ENCODE peak calls at places on chromosome 6, in nine cellular contexts. One of them, this sample, is unnamed.

GRCh38 chr6:2108700-2109306 is 136.6 kb downstream of the GMDS start:
- DNase-seq in suprapubic skin: no peak
- DNase-seq in astrocyte of the cerebellum: no peak
- DNase-seq in dorsolateral prefrontal cortex: no peak
- DNase-seq in D721Med: no peak
- DNase-seq in endothelial cell: no peak
- DNase-seq in AG04450: no peak
- DNase-seq in progenitor cell of endocrine pancreas: no peak
- DNase-seq in stomach: no peak
- DNase-seq in this sample: no peak

GRCh38 chr6:156825475-156825874 is 48.3 kb downstream of the ARID1B start:
- DNase-seq in astrocyte of the cerebellum: no peak
- DNase-seq in dorsolateral prefrontal cortex: no peak
- DNase-seq in suprapubic skin: no peak
- DNase-seq in D721Med: no peak
- DNase-seq in endothelial cell: no peak
- DNase-seq in progenitor cell of endocrine pancreas: no peak
- DNase-seq in AG04450: no peak
- DNase-seq in stomach: no peak
- DNase-seq in this sample: no peak

GRCh38 chr6:166715065-166715464 is 88.0 kb upstream of the RPS6KA2 start:
- DNase-seq in D721Med: no peak
- DNase-seq in astrocyte of the cerebellum: no peak
- DNase-seq in progenitor cell of endocrine pancreas: no peak
- DNase-seq in AG04450: no peak
- DNase-seq in stomach: no peak
- DNase-seq in suprapubic skin: no peak
- DNase-seq in endothelial cell: no peak
- DNase-seq in dorsolateral prefrontal cortex: peak; percentile 41
- DNase-seq in this sample: no peak

GRCh38 chr6:161462148-161462547 is 188.3 kb upstream of the AGPAT4 start:
- DNase-seq in AG04450: no peak
- DNase-seq in endothelial cell: no peak
- DNase-seq in suprapubic skin: no peak
- DNase-seq in progenitor cell of endocrine pancreas: no peak
- DNase-seq in D721Med: no peak
- DNase-seq in astrocyte of the cerebellum: no peak
- DNase-seq in stomach: no peak
- DNase-seq in dorsolateral prefrontal cortex: no peak
- DNase-seq in this sample: no peak

GRCh38 chr6:167287513-167288048 is 3.5 kb upstream of the UNC93A start:
- DNase-seq in stomach: peak; percentile 17
- DNase-seq in D721Med: no peak
- DNase-seq in AG04450: no peak
- DNase-seq in endothelial cell: no peak
- DNase-seq in progenitor cell of endocrine pancreas: no peak
- DNase-seq in suprapubic skin: no peak
- DNase-seq in astrocyte of the cerebellum: no peak
- DNase-seq in dorsolateral prefrontal cortex: no peak
- DNase-seq in this sample: no peak

GRCh38 chr6:33297956-33298772 is 578 bp downstream of the RGL2 start:
- DNase-seq in suprapubic skin: peak; percentile 89
- DNase-seq in stomach: peak; percentile 61
- DNase-seq in AG04450: no peak
- DNase-seq in D721Med: no peak
- DNase-seq in dorsolateral prefrontal cortex: peak; percentile 40
- DNase-seq in endothelial cell: peak; percentile 72
- DNase-seq in progenitor cell of endocrine pancreas: no peak
- DNase-seq in astrocyte of the cerebellum: no peak
- DNase-seq in this sample: no peak

GRCh38 chr6:7392402-7392801 is 2.8 kb downstream of the RIOK1 start:
- DNase-seq in stomach: no peak
- DNase-seq in suprapubic skin: no peak
- DNase-seq in progenitor cell of endocrine pancreas: no peak
- DNase-seq in D721Med: no peak
- DNase-seq in endothelial cell: no peak
- DNase-seq in dorsolateral prefrontal cortex: no peak
- DNase-seq in AG04450: no peak
- DNase-seq in astrocyte of the cerebellum: no peak
- DNase-seq in this sample: no peak

GRCh38 chr6:5995705-5996686 is 10.7 kb downstream of the NRN1 start:
- DNase-seq in endothelial cell: peak; percentile 85
- DNase-seq in suprapubic skin: no peak
- DNase-seq in dorsolateral prefrontal cortex: no peak
- DNase-seq in AG04450: no peak
- DNase-seq in D721Med: no peak
- DNase-seq in progenitor cell of endocrine pancreas: peak; percentile 44
- DNase-seq in astrocyte of the cerebellum: no peak
- DNase-seq in stomach: no peak
- DNase-seq in this sample: no peak

GRCh38 chr6:79077680-79078056 is 386 bp downstream of the PHIP start:
- DNase-seq in endothelial cell: peak; percentile 44
- DNase-seq in stomach: peak; percentile 49
- DNase-seq in progenitor cell of endocrine pancreas: no peak
- DNase-seq in astrocyte of the cerebellum: no peak
- DNase-seq in AG04450: no peak
- DNase-seq in dorsolateral prefrontal cortex: no peak
- DNase-seq in D721Med: no peak
- DNase-seq in suprapubic skin: no peak
- DNase-seq in this sample: no peak

GRCh38 chr6:107801195-107801594 is 22.9 kb downstream of the SCML4 start:
- DNase-seq in stomach: no peak
- DNase-seq in AG04450: no peak
- DNase-seq in endothelial cell: no peak
- DNase-seq in astrocyte of the cerebellum: no peak
- DNase-seq in dorsolateral prefrontal cortex: no peak
- DNase-seq in D721Med: no peak
- DNase-seq in suprapubic skin: no peak
- DNase-seq in progenitor cell of endocrine pancreas: no peak
- DNase-seq in this sample: no peak

GRCh38 chr6:107794771-107795170 is 29.3 kb downstream of the SCML4 start:
- DNase-seq in astrocyte of the cerebellum: no peak
- DNase-seq in stomach: no peak
- DNase-seq in suprapubic skin: no peak
- DNase-seq in endothelial cell: no peak
- DNase-seq in AG04450: no peak
- DNase-seq in D721Med: no peak
- DNase-seq in dorsolateral prefrontal cortex: no peak
- DNase-seq in progenitor cell of endocrine pancreas: no peak
- DNase-seq in this sample: no peak

GRCh38 chr6:107805504-107805903 is 18.6 kb downstream of the SCML4 start:
- DNase-seq in progenitor cell of endocrine pancreas: no peak
- DNase-seq in D721Med: no peak
- DNase-seq in astrocyte of the cerebellum: no peak
- DNase-seq in dorsolateral prefrontal cortex: no peak
- DNase-seq in suprapubic skin: no peak
- DNase-seq in stomach: no peak
- DNase-seq in endothelial cell: no peak
- DNase-seq in AG04450: no peak
- DNase-seq in this sample: no peak

GRCh38 chr6:107803957-107804356 is 20.2 kb downstream of the SCML4 start:
- DNase-seq in endothelial cell: no peak
- DNase-seq in astrocyte of the cerebellum: no peak
- DNase-seq in dorsolateral prefrontal cortex: no peak
- DNase-seq in progenitor cell of endocrine pancreas: no peak
- DNase-seq in stomach: no peak
- DNase-seq in AG04450: no peak
- DNase-seq in D721Med: no peak
- DNase-seq in suprapubic skin: no peak
- DNase-seq in this sample: no peak

GRCh38 chr6:107800564-107801164 is 23.4 kb downstream of the SCML4 start:
- DNase-seq in stomach: no peak
- DNase-seq in astrocyte of the cerebellum: no peak
- DNase-seq in D721Med: no peak
- DNase-seq in endothelial cell: no peak
- DNase-seq in suprapubic skin: no peak
- DNase-seq in dorsolateral prefrontal cortex: no peak
- DNase-seq in progenitor cell of endocrine pancreas: no peak
- DNase-seq in AG04450: no peak
- DNase-seq in this sample: no peak
- TF ChIP-seq CTCF in stomach: no peak
- TF ChIP-seq CTCF in astrocyte of the cerebellum: peak; percentile 34
- TF ChIP-seq CTCF in D721Med: no peak
- TF ChIP-seq CTCF in endothelial cell: no peak
- TF ChIP-seq CTCF in suprapubic skin: no peak
- TF ChIP-seq CTCF in dorsolateral prefrontal cortex: no peak
- TF ChIP-seq CTCF in progenitor cell of endocrine pancreas: peak; percentile 42
- TF ChIP-seq CTCF in AG04450: peak; percentile 29
- TF ChIP-seq CTCF in this sample: peak; percentile 24

GRCh38 chr6:72646604-72647485 is 25.0 kb downstream of the KCNQ5 start:
- DNase-seq in suprapubic skin: no peak
- DNase-seq in astrocyte of the cerebellum: no peak
- DNase-seq in D721Med: no peak
- DNase-seq in endothelial cell: no peak
- DNase-seq in stomach: no peak
- DNase-seq in progenitor cell of endocrine pancreas: no peak
- DNase-seq in AG04450: no peak
- DNase-seq in dorsolateral prefrontal cortex: no peak
- DNase-seq in this sample: no peak

GRCh38 chr6:72640622-72640930 is 18.7 kb downstream of the KCNQ5 start:
- DNase-seq in endothelial cell: no peak
- DNase-seq in AG04450: no peak
- DNase-seq in D721Med: no peak
- DNase-seq in dorsolateral prefrontal cortex: no peak
- DNase-seq in astrocyte of the cerebellum: no peak
- DNase-seq in suprapubic skin: no peak
- DNase-seq in progenitor cell of endocrine pancreas: no peak
- DNase-seq in stomach: no peak
- DNase-seq in this sample: no peak

GRCh38 chr6:72642435-72642834 is 20.6 kb downstream of the KCNQ5 start:
- DNase-seq in D721Med: no peak
- DNase-seq in suprapubic skin: no peak
- DNase-seq in dorsolateral prefrontal cortex: no peak
- DNase-seq in progenitor cell of endocrine pancreas: no peak
- DNase-seq in stomach: no peak
- DNase-seq in endothelial cell: no peak
- DNase-seq in AG04450: no peak
- DNase-seq in astrocyte of the cerebellum: no peak
- DNase-seq in this sample: no peak

GRCh38 chr6:72639920-72640621 is 18.2 kb downstream of the KCNQ5 start:
- DNase-seq in suprapubic skin: no peak
- DNase-seq in astrocyte of the cerebellum: no peak
- DNase-seq in D721Med: no peak
- DNase-seq in stomach: no peak
- DNase-seq in progenitor cell of endocrine pancreas: no peak
- DNase-seq in dorsolateral prefrontal cortex: no peak
- DNase-seq in AG04450: no peak
- DNase-seq in endothelial cell: no peak
- DNase-seq in this sample: no peak

DNA sequence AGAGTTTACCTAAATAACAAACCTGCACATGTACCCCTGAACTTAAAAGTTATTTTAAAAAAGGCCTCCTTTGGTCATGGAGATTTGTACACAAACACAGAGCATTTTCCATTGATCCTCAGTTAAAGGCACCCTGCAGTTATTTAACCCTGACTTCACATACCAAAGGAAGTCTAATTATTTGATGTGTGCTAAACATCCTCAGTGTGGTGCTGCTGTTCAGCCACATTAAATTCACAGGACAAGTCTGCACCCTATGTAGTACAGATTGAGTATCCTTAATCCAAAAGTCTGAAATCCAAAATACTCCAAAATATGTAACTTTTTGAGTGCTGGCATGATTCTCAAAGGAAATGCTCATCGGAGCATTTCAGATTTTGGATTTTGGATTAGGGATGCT is 21.4 kb downstream of the KCNQ5 start:
- DNase-seq in dorsolateral prefrontal cortex: no peak
- DNase-seq in stomach: no peak
- DNase-seq in astrocyte of the cerebellum: peak; percentile 41
- DNase-seq in endothelial cell: no peak
- DNase-seq in D721Med: no peak
- DNase-seq in AG04450: no peak
- DNase-seq in progenitor cell of endocrine pancreas: no peak
- DNase-seq in suprapubic skin: no peak
- DNase-seq in this sample: no peak
- TF ChIP-seq CTCF in dorsolateral prefrontal cortex: no peak
- TF ChIP-seq CTCF in stomach: no peak
- TF ChIP-seq CTCF in astrocyte of the cerebellum: peak; percentile 37
- TF ChIP-seq CTCF in endothelial cell: no peak
- TF ChIP-seq CTCF in D721Med: no peak
- TF ChIP-seq CTCF in AG04450: no peak
- TF ChIP-seq CTCF in progenitor cell of endocrine pancreas: no peak
- TF ChIP-seq CTCF in suprapubic skin: no peak
- TF ChIP-seq CTCF in this sample: no peak

DNA sequence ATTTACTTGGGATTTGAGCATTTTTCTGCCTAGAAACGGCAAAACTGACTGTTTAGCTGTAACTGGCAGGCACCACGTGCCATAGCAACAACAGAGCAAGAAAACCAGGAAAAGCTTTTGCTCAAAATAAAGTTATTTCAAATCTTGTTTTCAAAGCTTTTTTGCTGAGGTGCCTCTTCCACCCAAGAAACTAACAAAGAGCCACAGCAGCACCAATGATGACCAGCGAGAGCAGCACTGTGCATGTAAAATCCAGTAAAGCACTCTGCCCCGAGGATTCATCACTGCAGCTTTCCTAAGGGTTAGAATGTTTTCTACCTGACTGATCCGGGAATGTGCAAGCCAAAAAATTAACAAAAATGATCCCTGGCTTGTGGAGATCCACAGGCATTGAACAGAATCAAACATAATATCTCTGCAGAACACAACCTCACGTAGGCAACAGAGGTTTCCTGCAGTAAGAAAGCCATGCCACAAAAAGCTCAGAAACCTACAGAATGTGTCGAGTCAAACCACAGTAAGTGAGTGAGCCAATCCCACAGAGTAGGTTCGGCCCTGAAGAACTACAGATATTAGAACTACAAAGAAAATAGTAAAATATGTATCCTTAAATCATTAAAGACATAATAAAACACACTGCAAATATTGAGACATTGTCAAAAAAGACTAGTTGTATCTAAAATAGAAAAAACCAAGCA is 7.4 kb upstream of the ULBP3 start:
- DNase-seq in endothelial cell: no peak
- DNase-seq in stomach: no peak
- DNase-seq in AG04450: no peak
- DNase-seq in D721Med: no peak
- DNase-seq in progenitor cell of endocrine pancreas: no peak
- DNase-seq in dorsolateral prefrontal cortex: peak; percentile 38
- DNase-seq in suprapubic skin: no peak
- DNase-seq in astrocyte of the cerebellum: no peak
- DNase-seq in this sample: no peak
- TF ChIP-seq CTCF in endothelial cell: no peak
- TF ChIP-seq CTCF in stomach: no peak
- TF ChIP-seq CTCF in AG04450: peak; percentile 1
- TF ChIP-seq CTCF in D721Med: no peak
- TF ChIP-seq CTCF in progenitor cell of endocrine pancreas: peak; percentile 25
- TF ChIP-seq CTCF in dorsolateral prefrontal cortex: no peak
- TF ChIP-seq CTCF in suprapubic skin: no peak
- TF ChIP-seq CTCF in astrocyte of the cerebellum: peak; percentile 46
- TF ChIP-seq CTCF in this sample: no peak

DNA sequence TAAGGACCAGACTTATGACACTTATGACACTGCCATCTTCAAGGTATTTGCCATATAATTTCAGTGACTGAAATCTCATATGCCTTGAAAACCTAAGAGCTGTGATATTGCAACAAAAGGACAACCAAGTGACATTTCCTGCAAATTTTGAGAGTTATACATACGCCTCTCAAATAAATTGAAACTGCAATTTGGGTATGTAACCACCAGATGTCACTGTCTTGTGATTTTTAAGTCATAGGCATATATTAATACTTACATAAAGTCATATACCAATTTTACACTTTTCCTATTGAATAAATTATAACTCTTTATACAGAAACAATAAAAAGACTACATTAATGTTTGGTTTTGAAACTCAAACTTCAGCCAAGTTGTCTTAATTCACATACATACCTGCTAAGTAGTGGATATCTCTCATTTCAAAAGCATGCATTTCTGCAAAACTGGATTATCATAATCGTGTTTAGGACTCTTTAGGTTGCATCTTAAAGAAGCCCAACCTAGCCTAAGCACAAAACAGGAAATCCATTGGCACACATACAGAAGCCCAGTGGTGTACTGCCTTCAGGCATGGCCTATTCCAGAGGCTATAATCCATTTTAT is 180.2 kb downstream of the PACRG start:
- DNase-seq in progenitor cell of endocrine pancreas: no peak
- DNase-seq in endothelial cell: no peak
- DNase-seq in AG04450: no peak
- DNase-seq in stomach: no peak
- DNase-seq in suprapubic skin: no peak
- DNase-seq in astrocyte of the cerebellum: no peak
- DNase-seq in D721Med: no peak
- DNase-seq in dorsolateral prefrontal cortex: no peak
- DNase-seq in this sample: peak; percentile 3
- TF ChIP-seq CTCF in progenitor cell of endocrine pancreas: peak; percentile 58
- TF ChIP-seq CTCF in endothelial cell: peak; percentile 83
- TF ChIP-seq CTCF in AG04450: peak; percentile 48
- TF ChIP-seq CTCF in stomach: peak; percentile 19
- TF ChIP-seq CTCF in suprapubic skin: no peak
- TF ChIP-seq CTCF in astrocyte of the cerebellum: no peak
- TF ChIP-seq CTCF in D721Med: peak; percentile 30
- TF ChIP-seq CTCF in dorsolateral prefrontal cortex: peak; percentile 12
- TF ChIP-seq CTCF in this sample: peak; percentile 42

This sample was measured in AG09319.